ENCODE peak calls at places on chromosomes 11 and 22, in eight cellular contexts. One of them, this sample, is unnamed.

GRCh38 chr11:19279455-19279854 is 38.7 kb upstream of the E2F8 start:
- DNase-seq in adrenal gland: no peak
- DNase-seq in OCI-LY7: peak; percentile 8
- DNase-seq in psoas muscle: no peak
- DNase-seq in K562: peak; percentile 17
- DNase-seq in dorsolateral prefrontal cortex: no peak
- DNase-seq in GM23338: peak; percentile 80
- DNase-seq in right lobe of liver: no peak
- DNase-seq in this sample: no peak

GRCh38 chr11:96045622-96046456 is 121.9 kb upstream of the MTMR2 start:
- DNase-seq in right lobe of liver: no peak
- DNase-seq in GM23338: peak; percentile 86
- DNase-seq in OCI-LY7: no peak
- DNase-seq in psoas muscle: no peak
- DNase-seq in K562: no peak
- DNase-seq in adrenal gland: peak; percentile 25
- DNase-seq in dorsolateral prefrontal cortex: peak; percentile 47
- DNase-seq in this sample: no peak

GRCh38 chr11:76578655-76579046 is 91.9 kb downstream of the LRRC32 start:
- DNase-seq in GM23338: peak; percentile 39
- DNase-seq in adrenal gland: peak; percentile 80
- DNase-seq in K562: no peak
- DNase-seq in OCI-LY7: no peak
- DNase-seq in dorsolateral prefrontal cortex: no peak
- DNase-seq in psoas muscle: peak; percentile 71
- DNase-seq in right lobe of liver: peak; percentile 53
- DNase-seq in this sample: no peak

GRCh38 chr11:45920531-45921477 is 1.7 kb upstream of the LARGE2 start:
- DNase-seq in GM23338: no peak
- DNase-seq in right lobe of liver: no peak
- DNase-seq in psoas muscle: peak; percentile 26
- DNase-seq in OCI-LY7: no peak
- DNase-seq in dorsolateral prefrontal cortex: no peak
- DNase-seq in K562: no peak
- DNase-seq in adrenal gland: no peak
- DNase-seq in this sample: no peak

GRCh38 chr11:61667684-61668320 is 12.4 kb upstream of the DAGLA start:
- DNase-seq in psoas muscle: peak; percentile 15
- DNase-seq in OCI-LY7: no peak
- DNase-seq in adrenal gland: no peak
- DNase-seq in dorsolateral prefrontal cortex: no peak
- DNase-seq in right lobe of liver: no peak
- DNase-seq in K562: no peak
- DNase-seq in GM23338: no peak
- DNase-seq in this sample: no peak

GRCh38 chr11:10592331-10592730 is 23.9 kb upstream of the LYVE1 start:
- DNase-seq in psoas muscle: no peak
- DNase-seq in right lobe of liver: no peak
- DNase-seq in adrenal gland: no peak
- DNase-seq in GM23338: no peak
- DNase-seq in K562: no peak
- DNase-seq in dorsolateral prefrontal cortex: no peak
- DNase-seq in OCI-LY7: no peak
- DNase-seq in this sample: peak; percentile 91

GRCh38 chr22:47795477-47796127 is 1033.2 kb downstream of the TBC1D22A start:
- DNase-seq in right lobe of liver: no peak
- DNase-seq in GM23338: no peak
- DNase-seq in OCI-LY7: no peak
- DNase-seq in dorsolateral prefrontal cortex: no peak
- DNase-seq in psoas muscle: no peak
- DNase-seq in K562: no peak
- DNase-seq in adrenal gland: no peak
- DNase-seq in this sample: no peak

GRCh38 chr22:37462426-37462825 is 23.8 kb downstream of the MFNG start:
- DNase-seq in right lobe of liver: no peak
- DNase-seq in adrenal gland: no peak
- DNase-seq in psoas muscle: no peak
- DNase-seq in dorsolateral prefrontal cortex: no peak
- DNase-seq in OCI-LY7: no peak
- DNase-seq in GM23338: no peak
- DNase-seq in K562: no peak
- DNase-seq in this sample: no peak

GRCh38 chr11:101442171-101442570 is 141.6 kb downstream of the TRPC6 start:
- DNase-seq in right lobe of liver: no peak
- DNase-seq in dorsolateral prefrontal cortex: no peak
- DNase-seq in psoas muscle: no peak
- DNase-seq in OCI-LY7: no peak
- DNase-seq in K562: no peak
- DNase-seq in adrenal gland: peak; percentile 57
- DNase-seq in GM23338: no peak
- DNase-seq in this sample: peak; percentile 14

GRCh38 chr11:116162086-116162485 is 610.7 kb downstream of the BUD13 start:
- DNase-seq in dorsolateral prefrontal cortex: no peak
- DNase-seq in adrenal gland: no peak
- DNase-seq in GM23338: no peak
- DNase-seq in psoas muscle: no peak
- DNase-seq in OCI-LY7: no peak
- DNase-seq in K562: no peak
- DNase-seq in right lobe of liver: no peak
- DNase-seq in this sample: no peak

GRCh38 chr11:67345949-67346819 is 7.2 kb downstream of the POLD4 start:
- DNase-seq in psoas muscle: no peak
- DNase-seq in OCI-LY7: peak; percentile 66
- DNase-seq in right lobe of liver: no peak
- DNase-seq in adrenal gland: peak; percentile 46
- DNase-seq in K562: peak; percentile 44
- DNase-seq in dorsolateral prefrontal cortex: no peak
- DNase-seq in GM23338: peak; percentile 73
- DNase-seq in this sample: peak; percentile 92

GRCh38 chr11:9895016-9895415 is 231.1 kb downstream of the SWAP70 start:
- DNase-seq in right lobe of liver: no peak
- DNase-seq in dorsolateral prefrontal cortex: no peak
- DNase-seq in OCI-LY7: no peak
- DNase-seq in K562: no peak
- DNase-seq in psoas muscle: no peak
- DNase-seq in GM23338: no peak
- DNase-seq in adrenal gland: no peak
- DNase-seq in this sample: peak; percentile 69

GRCh38 chr11:15967966-15968365 is 388.4 kb downstream of the SOX6 start:
- DNase-seq in OCI-LY7: no peak
- DNase-seq in dorsolateral prefrontal cortex: no peak
- DNase-seq in adrenal gland: no peak
- DNase-seq in right lobe of liver: no peak
- DNase-seq in K562: no peak
- DNase-seq in psoas muscle: no peak
- DNase-seq in GM23338: no peak
- DNase-seq in this sample: peak; percentile 60

GRCh38 chr11:92623055-92623454 is 346.4 kb upstream of the MTNR1B start:
- DNase-seq in OCI-LY7: no peak
- DNase-seq in right lobe of liver: no peak
- DNase-seq in dorsolateral prefrontal cortex: no peak
- DNase-seq in K562: no peak
- DNase-seq in GM23338: no peak
- DNase-seq in psoas muscle: no peak
- DNase-seq in adrenal gland: no peak
- DNase-seq in this sample: peak; percentile 56

GRCh38 chr11:2930705-2931415 is 1.6 kb upstream of the PHLDA2 start:
- DNase-seq in psoas muscle: peak; percentile 70
- DNase-seq in GM23338: peak; percentile 94
- DNase-seq in dorsolateral prefrontal cortex: peak; percentile 35
- DNase-seq in adrenal gland: peak; percentile 70
- DNase-seq in right lobe of liver: peak; percentile 92
- DNase-seq in K562: peak; percentile 75
- DNase-seq in OCI-LY7: peak; percentile 73
- DNase-seq in this sample: peak; percentile 76

GRCh38 chr22:37661160-37661924 is 2.8 kb downstream of the PDXP start:
- DNase-seq in GM23338: peak; percentile 28
- DNase-seq in K562: peak; percentile 62
- DNase-seq in right lobe of liver: no peak
- DNase-seq in adrenal gland: peak; percentile 44
- DNase-seq in dorsolateral prefrontal cortex: no peak
- DNase-seq in OCI-LY7: peak; percentile 57
- DNase-seq in psoas muscle: no peak
- DNase-seq in this sample: peak; percentile 37

GRCh38 chr22:23516304-23516703 is 63.8 kb downstream of the IGLL1 start:
- DNase-seq in OCI-LY7: no peak
- DNase-seq in psoas muscle: no peak
- DNase-seq in GM23338: no peak
- DNase-seq in K562: no peak
- DNase-seq in dorsolateral prefrontal cortex: no peak
- DNase-seq in adrenal gland: peak; percentile 29
- DNase-seq in right lobe of liver: no peak
- DNase-seq in this sample: no peak

GRCh38 chr11:95231881-95232605 is 1.0 kb upstream of the SESN3 start:
- DNase-seq in adrenal gland: peak; percentile 83
- DNase-seq in right lobe of liver: peak; percentile 79
- DNase-seq in dorsolateral prefrontal cortex: peak; percentile 79
- DNase-seq in psoas muscle: peak; percentile 79
- DNase-seq in K562: no peak
- DNase-seq in GM23338: peak; percentile 85
- DNase-seq in OCI-LY7: peak; percentile 18
- DNase-seq in this sample: peak; percentile 57

GRCh38 chr11:65920035-65920802 is 993 bp downstream of the DRAP1 start:
- DNase-seq in adrenal gland: no peak
- DNase-seq in right lobe of liver: peak; percentile 56
- DNase-seq in K562: no peak
- DNase-seq in dorsolateral prefrontal cortex: peak; percentile 58
- DNase-seq in OCI-LY7: no peak
- DNase-seq in GM23338: no peak
- DNase-seq in psoas muscle: no peak
- DNase-seq in this sample: no peak

GRCh38 chr11:1157645-1158591 is at the start of gene MUC5AC:
- DNase-seq in GM23338: no peak
- DNase-seq in dorsolateral prefrontal cortex: no peak
- DNase-seq in K562: no peak
- DNase-seq in psoas muscle: peak; percentile 38
- DNase-seq in adrenal gland: no peak
- DNase-seq in OCI-LY7: no peak
- DNase-seq in right lobe of liver: no peak
- DNase-seq in this sample: no peak

GRCh38 chr11:10511046-10511711 is 29.8 kb downstream of the RNF141 start:
- DNase-seq in dorsolateral prefrontal cortex: no peak
- DNase-seq in adrenal gland: no peak
- DNase-seq in K562: no peak
- DNase-seq in GM23338: peak; percentile 55
- DNase-seq in right lobe of liver: no peak
- DNase-seq in OCI-LY7: no peak
- DNase-seq in psoas muscle: no peak
- DNase-seq in this sample: no peak

GRCh38 chr11:19712281-19713220 is at the start of gene NAV2:
- DNase-seq in right lobe of liver: peak; percentile 94
- DNase-seq in dorsolateral prefrontal cortex: peak; percentile 93
- DNase-seq in GM23338: peak; percentile 96
- DNase-seq in psoas muscle: peak; percentile 96
- DNase-seq in K562: peak; percentile 91
- DNase-seq in adrenal gland: peak; percentile 95
- DNase-seq in OCI-LY7: peak; percentile 84
- DNase-seq in this sample: peak; percentile 93

GRCh38 chr11:96213500-96213899 is 129.5 kb downstream of the MAML2 start:
- DNase-seq in psoas muscle: no peak
- DNase-seq in K562: peak; percentile 63
- DNase-seq in adrenal gland: no peak
- DNase-seq in GM23338: no peak
- DNase-seq in dorsolateral prefrontal cortex: no peak
- DNase-seq in right lobe of liver: no peak
- DNase-seq in OCI-LY7: no peak
- DNase-seq in this sample: no peak

GRCh38 chr11:125295922-125296321 is 131.4 kb downstream of the PKNOX2 start:
- DNase-seq in psoas muscle: no peak
- DNase-seq in right lobe of liver: no peak
- DNase-seq in OCI-LY7: no peak
- DNase-seq in adrenal gland: no peak
- DNase-seq in GM23338: no peak
- DNase-seq in dorsolateral prefrontal cortex: no peak
- DNase-seq in K562: no peak
- DNase-seq in this sample: no peak

GRCh38 chr11:44319552-44320288 is 9.8 kb upstream of the ALX4 start:
- DNase-seq in dorsolateral prefrontal cortex: no peak
- DNase-seq in adrenal gland: no peak
- DNase-seq in psoas muscle: no peak
- DNase-seq in OCI-LY7: no peak
- DNase-seq in K562: peak; percentile 72
- DNase-seq in GM23338: peak; percentile 68
- DNase-seq in right lobe of liver: no peak
- DNase-seq in this sample: peak; percentile 35

GRCh38 chr11:130531061-130531460 is 82.6 kb downstream of the ADAMTS15 start:
- DNase-seq in right lobe of liver: no peak
- DNase-seq in dorsolateral prefrontal cortex: no peak
- DNase-seq in OCI-LY7: no peak
- DNase-seq in K562: no peak
- DNase-seq in adrenal gland: no peak
- DNase-seq in GM23338: no peak
- DNase-seq in psoas muscle: no peak
- DNase-seq in this sample: no peak
- H3K27ac ChIP-seq in right lobe of liver: no peak overlapping the region
- H3K27ac ChIP-seq in dorsolateral prefrontal cortex: no peak overlapping the region
- H3K27ac ChIP-seq in OCI-LY7: no peak overlapping the region
- H3K27ac ChIP-seq in K562: no peak overlapping the region
- H3K27ac ChIP-seq in adrenal gland: no peak overlapping the region
- H3K27ac ChIP-seq in GM23338: no peak overlapping the region
- H3K27ac ChIP-seq in psoas muscle: no peak overlapping the region
- H3K27ac ChIP-seq in this sample: no peak overlapping the region

GRCh38 chr11:134663506-134664313 is 251.7 kb upstream of the B3GAT1 start:
- DNase-seq in K562: no peak
- DNase-seq in adrenal gland: no peak
- DNase-seq in OCI-LY7: no peak
- DNase-seq in GM23338: no peak
- DNase-seq in psoas muscle: no peak
- DNase-seq in right lobe of liver: no peak
- DNase-seq in dorsolateral prefrontal cortex: no peak
- DNase-seq in this sample: no peak
- H3K27ac ChIP-seq in K562: no peak overlapping the region
- H3K27ac ChIP-seq in adrenal gland: no peak overlapping the region
- H3K27ac ChIP-seq in OCI-LY7: no peak overlapping the region
- H3K27ac ChIP-seq in GM23338: no peak overlapping the region
- H3K27ac ChIP-seq in psoas muscle: no peak overlapping the region
- H3K27ac ChIP-seq in right lobe of liver: no peak overlapping the region
- H3K27ac ChIP-seq in dorsolateral prefrontal cortex: no peak overlapping the region
- H3K27ac ChIP-seq in this sample: no peak overlapping the region

GRCh38 chr11:78201096-78201495 is 12.4 kb downstream of the USP35 start:
- DNase-seq in OCI-LY7: no peak
- DNase-seq in right lobe of liver: no peak
- DNase-seq in dorsolateral prefrontal cortex: no peak
- DNase-seq in psoas muscle: no peak
- DNase-seq in GM23338: no peak
- DNase-seq in K562: no peak
- DNase-seq in adrenal gland: no peak
- DNase-seq in this sample: no peak
- H3K27ac ChIP-seq in OCI-LY7: no peak overlapping the region
- H3K27ac ChIP-seq in right lobe of liver: no peak overlapping the region
- H3K27ac ChIP-seq in dorsolateral prefrontal cortex: no peak overlapping the region
- H3K27ac ChIP-seq in psoas muscle: no peak overlapping the region
- H3K27ac ChIP-seq in GM23338: no peak overlapping the region
- H3K27ac ChIP-seq in K562: no peak overlapping the region
- H3K27ac ChIP-seq in adrenal gland: no peak overlapping the region
- H3K27ac ChIP-seq in this sample: no peak overlapping the region

DNA sequence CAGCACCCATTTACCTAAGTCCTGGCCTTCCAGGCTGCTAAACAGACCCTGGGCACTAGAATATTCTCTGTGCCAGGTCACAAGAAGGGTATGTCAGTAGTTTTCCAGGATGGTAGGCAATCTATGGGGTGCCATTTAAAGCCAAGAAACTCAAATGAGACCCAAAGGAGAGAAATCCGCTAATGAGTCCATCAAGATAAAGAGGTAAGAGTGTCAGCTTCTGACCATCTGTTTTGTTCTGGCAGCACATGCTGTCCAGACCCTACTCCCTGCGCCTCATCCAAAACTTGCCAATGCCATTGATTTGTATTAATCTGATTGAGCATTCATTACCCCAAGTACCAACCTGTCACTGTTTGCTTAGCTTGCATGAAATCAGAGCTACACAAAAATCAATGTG is 229.1 kb downstream of the BLID start:
- DNase-seq in GM23338: no peak
- DNase-seq in K562: no peak
- DNase-seq in OCI-LY7: no peak
- DNase-seq in adrenal gland: no peak
- DNase-seq in dorsolateral prefrontal cortex: no peak
- DNase-seq in right lobe of liver: no peak
- DNase-seq in psoas muscle: no peak
- DNase-seq in this sample: no peak
- H3K27ac ChIP-seq in GM23338: no peak overlapping the region
- H3K27ac ChIP-seq in K562: no peak overlapping the region
- H3K27ac ChIP-seq in OCI-LY7: no peak overlapping the region
- H3K27ac ChIP-seq in adrenal gland: no peak overlapping the region
- H3K27ac ChIP-seq in dorsolateral prefrontal cortex: no peak overlapping the region
- H3K27ac ChIP-seq in right lobe of liver: no peak overlapping the region
- H3K27ac ChIP-seq in psoas muscle: no peak overlapping the region
- H3K27ac ChIP-seq in this sample: no peak overlapping the region

This sample was measured in mammary epithelial cell.